ENCODE peak calls at places on chromosomes 7 and 10, in four cellular contexts. H is SK-N-SH, F is GM12878, E is K562. U is an unnamed sample.

GRCh38 chr10:5088703-5089261 is 5.4 kb upstream of the AKR1C3 start:
- DNase-seq in H (no peak), F (no peak), E (no peak), U (no peak)

GRCh38 chr7:156985101-156985967 is 25.1 kb downstream of the MNX1 start:
- DNase-seq in H (peak), F (no peak), E (no peak), U (no peak)

GRCh38 chr7:101537205-101537604 is 91.9 kb downstream of the MYL10 start:
- DNase-seq in H (peak), F (no peak), E (no peak), U (no peak)

GRCh38 chr10:4812952-4813351 is 13.1 kb upstream of the AKR1E2 start:
- DNase-seq in H (no peak), F (no peak), E (peak), U (no peak)

GRCh38 chr7:79880312-79880711 is 254.3 kb upstream of the GNAI1 start:
- DNase-seq in H (no peak), F (no peak), E (no peak), U (no peak)

GRCh38 chr7:155343661-155344121 is 46.0 kb downstream of the INSIG1 start:
- DNase-seq in H (no peak), F (no peak), E (no peak), U (no peak)

GRCh38 chr7:128909605-128910568 is 622 bp downstream of the KCP start:
- DNase-seq in H (peak), F (no peak), E (no peak), U (peak)

GRCh38 chr7:31028006-31028405 is 24.1 kb upstream of the ADCYAP1R1 start:
- DNase-seq in H (no peak), F (no peak), E (no peak), U (no peak)

GRCh38 chr10:13890617-13891541 is 304.1 kb downstream of the PRPF18 start:
- DNase-seq in H (peak), F (no peak), E (no peak), U (no peak)

GRCh38 chr10:103635580-103635979 is 142.1 kb downstream of the NEURL1 start:
- DNase-seq in H (no peak), F (no peak), E (no peak), U (no peak)

GRCh38 chr10:114917927-114918672 is 19.9 kb upstream of the TRUB1 start:
- DNase-seq in H (no peak), F (no peak), E (no peak), U (no peak)

GRCh38 chr7:157874870-157875229 is 538.0 kb downstream of the DNAJB6 start:
- DNase-seq in H (no peak), F (no peak), E (no peak), U (no peak)

GRCh38 chr7:122885583-122886356 is 490 bp downstream of the CADPS2 start:
- DNase-seq in H (peak), F (no peak), E (peak), U (peak)

GRCh38 chr7:98286701-98287485 is 5.4 kb downstream of the BRI3 start:
- DNase-seq in H (peak), F (no peak), E (no peak), U (no peak)

GRCh38 chr10:11877506-11877905 is 54.4 kb downstream of the PROSER2 start:
- DNase-seq in H (no peak), F (no peak), E (no peak), U (no peak)

GRCh38 chr7:124898523-124898922 is 31.1 kb downstream of the POT1 start:
- DNase-seq in H (no peak), F (no peak), E (no peak), U (no peak)

GRCh38 chr10:707861-708260 is 18.4 kb upstream of the DIP2C start:
- DNase-seq in H (no peak), F (no peak), E (no peak), U (no peak)
- TF ChIP-seq USF1 in H (no peak), F (no peak), E (no peak), U (no peak)

DNA sequence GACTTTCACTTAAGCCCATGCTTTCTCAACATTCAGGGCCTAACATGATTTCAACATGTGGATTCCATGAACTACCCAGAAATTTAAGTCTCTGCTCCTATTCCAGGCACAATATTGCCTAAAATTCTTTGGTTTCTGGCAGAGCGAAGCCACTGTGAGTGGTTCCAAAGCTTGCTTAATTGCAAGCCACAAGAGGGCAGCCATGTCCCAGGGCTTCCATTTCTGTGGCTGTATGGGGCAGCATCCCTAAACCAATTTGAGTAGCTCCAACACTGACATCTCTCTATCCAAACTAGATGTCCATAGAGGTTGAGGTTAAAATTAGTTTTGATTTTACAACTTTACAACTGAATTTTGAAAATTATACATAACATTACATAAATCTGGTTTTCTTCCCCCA is 56.3 kb upstream of the MDFIC start:
- DNase-seq in H (no peak), F (peak), E (no peak), U (peak)
- TF ChIP-seq USF1 in H (no peak), F (no peak), E (no peak), U (no peak)

GRCh38 chr10:25869067-25869591 is 64.9 kb upstream of the MYO3A start:
- DNase-seq in H (no peak), F (no peak), E (no peak), U (no peak)
- TF ChIP-seq USF1 in H (no peak), F (no peak), E (no peak), U (no peak)

GRCh38 chr7:43868681-43869017 is 668 bp downstream of the MRPS24 start:
- DNase-seq in H (no peak), F (no peak), E (no peak), U (no peak)

GRCh38 chr7:43869018-43869897 is at the start of gene MRPS24:
- DNase-seq in H (peak), F (peak), E (peak), U (peak)

GRCh38 chr7:43870316-43870715 is 999 bp upstream of the MRPS24 start:
- DNase-seq in H (no peak), F (no peak), E (no peak), U (no peak)

GRCh38 chr7:43871064-43871463 is 1.7 kb upstream of the MRPS24 start:
- DNase-seq in H (no peak), F (no peak), E (no peak), U (no peak)

DNA sequence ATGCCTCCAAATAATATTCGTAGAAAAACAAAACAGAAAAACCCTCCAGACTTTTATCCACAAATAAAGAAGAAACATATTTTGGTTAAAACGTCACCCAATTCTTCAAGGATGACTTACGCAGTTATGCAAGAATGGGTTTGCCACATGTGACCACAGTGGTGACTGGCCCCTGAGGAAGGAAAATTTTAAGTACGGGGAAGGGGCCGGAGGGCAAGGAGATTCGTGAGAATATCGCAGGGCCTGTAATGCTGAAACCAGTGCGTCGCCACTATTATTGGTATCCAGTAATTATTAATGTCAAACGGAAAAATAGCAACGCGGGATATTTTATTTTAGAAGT is 552 bp upstream of the MRPS24 start:
- DNase-seq in H (no peak), F (no peak), E (peak), U (no peak)
- TF ChIP-seq USF1 in H (peak), F (no peak), E (peak), U (no peak)

GRCh38 chr7:111927383-111928019 is 278.7 kb downstream of the DOCK4 start:
- DNase-seq in H (no peak), F (no peak), E (no peak), U (no peak)

GRCh38 chr7:111929258-111929657 is 276.9 kb downstream of the DOCK4 start:
- DNase-seq in H (no peak), F (no peak), E (no peak), U (no peak)

GRCh38 chr7:111931958-111932357 is 274.2 kb downstream of the DOCK4 start:
- DNase-seq in H (no peak), F (no peak), E (no peak), U (no peak)

GRCh38 chr7:111933614-111934013 is 272.6 kb downstream of the DOCK4 start:
- DNase-seq in H (no peak), F (no peak), E (no peak), U (no peak)

DNA sequence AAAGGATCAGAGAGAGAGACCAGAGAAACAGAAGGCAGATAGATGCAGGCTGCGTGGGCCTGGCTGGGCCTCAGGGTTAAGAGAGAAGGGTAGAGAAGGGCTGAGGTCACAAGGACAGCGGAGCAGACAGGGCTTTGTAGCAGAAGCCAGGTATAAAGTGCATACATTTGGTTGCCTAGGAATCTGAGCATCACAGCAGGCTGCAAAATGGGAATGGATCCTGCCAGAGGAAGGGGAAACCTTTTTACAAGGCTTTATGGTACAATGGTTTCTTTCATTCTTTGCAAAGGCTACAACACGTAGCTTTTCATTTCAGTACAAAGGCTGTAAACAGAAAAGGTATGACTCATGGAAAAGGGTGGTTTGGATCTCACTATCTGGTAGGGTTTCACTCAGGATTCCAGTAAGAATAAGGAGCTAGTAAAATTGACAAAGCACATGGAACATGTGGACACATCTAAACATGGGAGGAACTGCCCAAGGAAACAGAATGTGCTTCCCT is 275.1 kb downstream of the DOCK4 start:
- DNase-seq in H (no peak), F (no peak), E (no peak), U (no peak)
- TF ChIP-seq USF1 in H (no peak), F (no peak), E (no peak), U (no peak)

DNA sequence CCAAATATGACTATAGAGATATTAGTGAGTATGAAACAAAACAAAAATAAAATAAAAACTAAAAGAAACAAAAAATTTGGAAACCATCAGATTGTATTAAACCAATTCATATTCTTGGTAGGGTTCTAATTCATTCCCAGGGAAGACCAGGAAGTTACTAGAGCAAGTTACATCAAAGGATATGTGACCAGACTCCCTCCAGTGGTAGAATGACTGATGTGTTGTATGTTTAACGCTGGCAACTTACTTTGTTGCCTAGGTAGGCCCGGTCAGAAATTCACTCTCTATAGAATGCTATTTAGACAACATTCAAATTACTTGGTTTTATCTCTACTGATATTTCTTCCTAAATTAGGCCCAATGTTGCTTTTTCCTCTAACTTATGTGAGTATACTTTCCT is 5.2 kb downstream of the PHYHIPL start:
- DNase-seq in H (peak), F (peak), E (no peak), U (no peak)
- TF ChIP-seq USF1 in H (no peak), F (no peak), E (no peak), U (no peak)

DNA sequence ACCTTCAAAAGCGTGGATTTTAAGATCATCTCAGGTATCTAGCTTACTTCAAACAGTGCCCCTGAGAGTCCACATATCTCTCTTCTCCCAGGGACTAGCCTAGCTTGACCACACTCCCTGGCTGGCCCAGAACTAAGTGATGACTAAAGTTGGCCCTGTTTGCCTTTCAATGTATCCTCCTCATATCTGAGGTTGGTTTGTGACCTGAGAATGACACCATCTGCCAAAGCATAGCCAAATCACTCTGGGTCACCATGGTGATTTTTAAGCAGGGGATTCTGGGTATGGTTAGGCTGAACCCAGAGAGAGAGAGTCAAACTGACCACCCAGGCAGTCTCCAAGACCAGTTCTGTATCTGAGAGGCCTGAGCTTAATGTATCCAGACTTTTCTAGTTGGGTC is 16.2 kb downstream of the CNNM1 start:
- DNase-seq in H (no peak), F (no peak), E (no peak), U (no peak)
- TF ChIP-seq USF1 in H (no peak), F (no peak), E (no peak), U (no peak)

GRCh38 chr10:123038782-123039631 is 30.2 kb downstream of the ACADSB start:
- DNase-seq in H (no peak), F (no peak), E (no peak), U (no peak)
- TF ChIP-seq USF1 in H (no peak), F (no peak), E (no peak), U (no peak)

GRCh38 chr10:119025336-119025735 is 4.2 kb upstream of the NANOS1 start:
- DNase-seq in H (peak), F (no peak), E (no peak), U (no peak)

GRCh38 chr10:119024882-119025281 is 4.6 kb upstream of the NANOS1 start:
- DNase-seq in H (peak), F (no peak), E (no peak), U (no peak)

GRCh38 chr10:119023553-119023868 is 6.0 kb upstream of the NANOS1 start:
- DNase-seq in H (no peak), F (no peak), E (no peak), U (no peak)

GRCh38 chr10:119022846-119023552 is 6.5 kb upstream of the NANOS1 start:
- DNase-seq in H (peak), F (no peak), E (no peak), U (no peak)

DNA sequence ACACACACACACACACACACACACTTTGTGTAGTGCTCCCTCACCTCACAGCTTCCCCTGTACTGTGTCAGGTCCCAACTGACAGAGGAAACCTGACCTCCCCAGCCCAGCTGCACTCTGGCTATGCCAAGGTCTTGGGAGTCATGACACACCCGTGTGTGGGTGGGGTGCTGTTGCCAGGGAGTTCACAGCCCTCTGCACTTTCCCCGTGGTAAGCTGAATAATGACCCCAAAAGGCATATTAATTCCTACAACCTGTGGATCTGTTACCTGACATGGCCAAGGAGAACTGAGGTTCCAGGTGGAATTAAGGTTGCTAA is 8.9 kb upstream of the NANOS1 start:
- DNase-seq in H (no peak), F (no peak), E (no peak), U (no peak)
- TF ChIP-seq USF1 in H (no peak), F (no peak), E (no peak), U (no peak)